ENCODE peak calls at places on chromosomes 6 and 20, in five cellular contexts. A, W, P, J and F are unnamed samples.
A peak's percentile ranks its signal among the peaks of the same experiment; 100 is the strongest.

GRCh38 chr6:54238407-54238806 is 69.8 kb upstream of the TINAG start:
- DNase-seq in A (no peak), W (peak; percentile 72), P (no peak), J (peak; percentile 18), F (peak; percentile 4)

GRCh38 chr20:32621914-32622584 is 36.9 kb upstream of the NOL4L start:
- DNase-seq in A (no peak), W (no peak), P (no peak), J (no peak), F (no peak)

GRCh38 chr6:132020138-132020551 is 69.0 kb upstream of the CCN2 start:
- DNase-seq in A (no peak), W (no peak), P (no peak), J (no peak), F (no peak)

GRCh38 chr6:87308970-87309369 is 13.4 kb upstream of the SMIM8 start:
- DNase-seq in A (no peak), W (no peak), P (peak; percentile 45), J (no peak), F (no peak)

GRCh38 chr20:51802170-51802745 is at the start of gene SALL4:
- DNase-seq in A (no peak), W (no peak), P (no peak), J (no peak), F (no peak)

GRCh38 chr6:119830069-119830468 is 480.5 kb upstream of the MAN1A1 start:
- DNase-seq in A (no peak), W (no peak), P (no peak), J (no peak), F (no peak)

GRCh38 chr20:56773731-56774130 is 144.6 kb downstream of the TFAP2C start:
- DNase-seq in A (no peak), W (no peak), P (no peak), J (no peak), F (no peak)

GRCh38 chr6:105900120-105900937 is 185.8 kb upstream of the PRDM1 start:
- DNase-seq in A (no peak), W (peak; percentile 87), P (no peak), J (peak; percentile 68), F (no peak)

GRCh38 chr20:48889155-48889790 is 32.2 kb upstream of the ARFGEF2 start:
- DNase-seq in A (no peak), W (no peak), P (no peak), J (no peak), F (no peak)

GRCh38 chr6:69729870-69730449 is 66.8 kb downstream of the LMBRD1 start:
- DNase-seq in A (no peak), W (no peak), P (peak; percentile 41), J (no peak), F (no peak)

GRCh38 chr6:52423971-52424381 is 3.8 kb downstream of the EFHC1 start:
- DNase-seq in A (peak; percentile 65), W (peak; percentile 67), P (peak; percentile 82), J (peak; percentile 67), F (no peak)

GRCh38 chr6:149130093-149130872 is 187.2 kb upstream of the TAB2 start:
- DNase-seq in A (peak; percentile 8), W (no peak), P (peak; percentile 46), J (no peak), F (no peak)

GRCh38 chr6:89574860-89575561 is 63.5 kb downstream of the LYRM2 start:
- DNase-seq in A (peak; percentile 11), W (no peak), P (no peak), J (no peak), F (no peak)

GRCh38 chr6:131004387-131004755 is 58.7 kb downstream of the EPB41L2 start:
- DNase-seq in A (no peak), W (no peak), P (no peak), J (no peak), F (no peak)

GRCh38 chr6:130189691-130190459 is 32.9 kb downstream of the SAMD3 start:
- DNase-seq in A (no peak), W (no peak), P (no peak), J (no peak), F (peak; percentile 3)

GRCh38 chr6:157791461-157791860 is 31.6 kb upstream of the SNX9 start:
- DNase-seq in A (no peak), W (no peak), P (no peak), J (no peak), F (no peak)

GRCh38 chr6:88499845-88500699 is 333.9 kb upstream of the CNR1 start:
- DNase-seq in A (no peak), W (no peak), P (no peak), J (no peak), F (no peak)

GRCh38 chr6:25111782-25112181 is 167.4 kb upstream of the CARMIL1 start:
- DNase-seq in A (no peak), W (no peak), P (no peak), J (no peak), F (no peak)

GRCh38 chr6:104014560-104014959 is 845.2 kb downstream of the HACE1 start:
- DNase-seq in A (no peak), W (no peak), P (no peak), J (no peak), F (no peak)

GRCh38 chr6:143258945-143259344 is 191.6 kb downstream of the ADAT2 start:
- DNase-seq in A (no peak), W (no peak), P (no peak), J (no peak), F (no peak)

GRCh38 chr6:155340464-155341129 is 26.3 kb upstream of the TFB1M start:
- DNase-seq in A (no peak), W (peak; percentile 74), P (peak; percentile 60), J (peak; percentile 10), F (no peak)

GRCh38 chr6:41682497-41682961 is 44.3 kb downstream of the MDFI start:
- DNase-seq in A (no peak), W (no peak), P (no peak), J (no peak), F (no peak)

GRCh38 chr6:42532038-42532669 is 31.7 kb upstream of the UBR2 start:
- DNase-seq in A (peak; percentile 12), W (peak; percentile 39), P (peak; percentile 61), J (no peak), F (peak; percentile 64)

GRCh38 chr6:15555101-15556038 is 107.5 kb downstream of the DTNBP1 start:
- DNase-seq in A (no peak), W (no peak), P (no peak), J (no peak), F (no peak)

GRCh38 chr20:45890997-45891983 is at the start of the genes CTSA and NEURL2:
- DNase-seq in A (peak; percentile 90), W (peak; percentile 84), P (peak; percentile 60), J (peak; percentile 84), F (peak; percentile 92)

GRCh38 chr20:19757973-19758887 is at the start of gene RIN2:
- DNase-seq in A (peak; percentile 98), W (peak; percentile 80), P (peak; percentile 85), J (peak; percentile 79), F (peak; percentile 89)